ENCODE peak calls at places on chromosomes 2 and 18, in six cellular contexts. N, T, X, K, I and S are unnamed samples.

GRCh38 chr18:80246656-80247402 is 485 bp downstream of the PARD6G start:
- DNase-seq in N (peak; percentile 22), T (no peak), X (peak; percentile 46), K (no peak), I (no peak), S (no peak)

GRCh38 chr2:188495990-188496431 is 204.3 kb downstream of the GULP1 start:
- DNase-seq in N (no peak), T (no peak), X (no peak), K (no peak), I (no peak), S (no peak)

GRCh38 chr2:32058130-32058529 is 5.2 kb upstream of the SPAST start:
- DNase-seq in N (no peak), T (no peak), X (no peak), K (no peak), I (no peak), S (no peak)

GRCh38 chr2:72750466-72750865 is 75.4 kb downstream of the EXOC6B start:
- DNase-seq in N (no peak), T (no peak), X (no peak), K (no peak), I (no peak), S (no peak)

GRCh38 chr2:30235859-30236535 is 4.7 kb downstream of the LBH start:
- DNase-seq in N (no peak), T (no peak), X (no peak), K (peak; percentile 37), I (no peak), S (no peak)

GRCh38 chr2:63888490-63889402 is 47.0 kb downstream of the UGP2 start:
- DNase-seq in N (peak; percentile 47), T (no peak), X (peak; percentile 61), K (no peak), I (no peak), S (no peak)

GRCh38 chr2:216216951-216217903 is 108.1 kb downstream of the XRCC5 start:
- DNase-seq in N (no peak), T (no peak), X (no peak), K (peak; percentile 54), I (peak; percentile 42), S (no peak)

GRCh38 chr18:75071866-75072671 is 136.9 kb downstream of the PTGR3 start:
- DNase-seq in N (no peak), T (no peak), X (no peak), K (peak; percentile 78), I (no peak), S (no peak)

GRCh38 chr2:233990261-233990798 is 60.2 kb upstream of the SPP2 start:
- DNase-seq in N (no peak), T (no peak), X (no peak), K (no peak), I (no peak), S (no peak)

GRCh38 chr2:26401739-26402541 is at the start of gene DRC1:
- DNase-seq in N (peak; percentile 50), T (peak; percentile 69), X (peak; percentile 92), K (peak; percentile 76), I (peak; percentile 72), S (peak; percentile 53)

GRCh38 chr2:146392191-146392590 is 1452.6 kb upstream of the ACVR2A start:
- DNase-seq in N (no peak), T (no peak), X (no peak), K (peak; percentile 51), I (no peak), S (no peak)

GRCh38 chr18:2171840-2172625 is 399.3 kb downstream of the METTL4 start:
- DNase-seq in N (no peak), T (no peak), X (no peak), K (no peak), I (no peak), S (no peak)

GRCh38 chr2:179569834-179570233 is 291.6 kb downstream of the ZNF385B start:
- DNase-seq in N (no peak), T (no peak), X (peak; percentile 56), K (no peak), I (no peak), S (no peak)

GRCh38 chr2:1766851-1767771 is 22.8 kb upstream of the PXDN start:
- DNase-seq in N (no peak), T (no peak), X (no peak), K (peak; percentile 73), I (no peak), S (no peak)

GRCh38 chr2:181683518-181684453 is 3.5 kb upstream of the NEUROD1 start:
- DNase-seq in N (peak; percentile 22), T (no peak), X (peak; percentile 13), K (no peak), I (no peak), S (no peak)
- H3K27me3 ChIP-seq in N (peaks cover 43% of the 10 kb centered on the region), T (peaks cover 2% of the 10 kb centered on the region), X (peaks cover 99% of the 10 kb centered on the region), K (peaks cover 89% of the 10 kb centered on the region), I (peaks cover 89% of the 10 kb centered on the region), S (peaks cover 100% of the 10 kb centered on the region)

DNA sequence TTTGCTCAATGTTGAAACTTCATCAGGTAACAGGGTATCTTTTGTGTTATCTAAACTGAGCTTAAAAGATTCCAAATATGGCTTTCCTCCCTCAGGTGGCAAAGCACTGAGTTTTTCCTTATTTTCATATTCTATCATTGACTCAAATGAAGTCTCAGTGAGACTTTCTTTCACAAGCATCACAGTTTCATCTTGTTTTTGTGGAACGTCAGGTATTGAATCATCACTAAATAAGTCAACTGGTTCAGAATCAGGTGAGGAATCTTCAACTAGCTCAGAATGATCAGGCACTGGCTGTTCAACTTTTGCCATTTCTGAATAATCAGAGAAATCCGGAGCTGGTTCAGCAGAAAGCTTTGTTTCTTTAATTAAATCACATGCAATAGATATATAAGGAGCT is 24.6 kb downstream of the RTN4 start:
- DNase-seq in N (no peak), T (no peak), X (no peak), K (no peak), I (no peak), S (no peak)
- H3K4me1 ChIP-seq in N (peaks cover 21% of the 10 kb centered on the region), T (peaks cover 5% of the 10 kb centered on the region), X (peaks cover 13% of the 10 kb centered on the region), K (peaks cover 91% of the 10 kb centered on the region), I (peaks cover 16% of the 10 kb centered on the region), S (peaks cover 60% of the 10 kb centered on the region)

DNA sequence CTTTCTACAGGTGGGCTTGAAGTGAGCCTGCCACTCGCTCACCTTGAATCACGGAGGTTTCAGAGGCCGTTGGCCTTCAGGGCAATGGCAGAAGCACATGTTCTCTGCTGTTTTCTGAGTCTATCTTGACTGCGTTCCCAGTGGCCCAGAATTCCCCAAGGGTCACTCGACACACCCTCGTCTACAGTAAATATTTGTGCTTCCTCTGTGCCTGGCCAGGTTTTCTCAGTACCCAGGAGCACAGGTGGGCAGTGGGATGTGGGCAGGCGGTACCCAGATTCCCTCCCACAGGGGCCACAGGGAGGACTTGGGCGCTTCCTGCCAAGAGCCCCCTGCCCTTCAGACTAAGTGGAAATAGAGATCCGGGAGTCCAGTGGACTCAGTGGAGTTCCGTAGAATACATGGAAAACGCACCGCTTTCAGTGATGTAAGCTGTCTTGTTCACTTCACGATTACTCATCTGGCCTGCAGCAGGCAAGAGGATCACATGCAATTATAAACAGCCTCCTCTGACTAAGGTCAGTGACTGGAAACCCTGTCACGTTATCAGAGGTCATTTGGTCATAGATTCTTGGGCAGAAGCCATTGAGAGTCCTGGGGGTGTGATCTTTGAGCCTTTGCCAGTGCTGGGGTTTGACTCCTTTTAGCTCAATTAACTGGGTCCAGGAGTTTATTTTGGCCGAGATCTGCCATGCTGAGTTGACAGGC is 179.8 kb downstream of the NEDD4L start:
- DNase-seq in N (peak; percentile 85), T (no peak), X (peak; percentile 84), K (no peak), I (peak; percentile 62), S (no peak)
- H3K27ac ChIP-seq in N (peak overlapping the region; percentile 98), T (no peak overlapping the region), X (peak overlapping the region; percentile 95), K (peak overlapping the region; percentile 67), I (peak overlapping the region; percentile 78), S (peak overlapping the region; percentile 87)

GRCh38 chr2:214742119-214742518 is 67.4 kb downstream of the BARD1 start:
- DNase-seq in N (no peak), T (no peak), X (no peak), K (no peak), I (no peak), S (no peak)
- H3K27me3 ChIP-seq in N (no peaks in the 10 kb centered on the region), T (no peaks in the 10 kb centered on the region), X (no peaks in the 10 kb centered on the region), K (no peaks in the 10 kb centered on the region), I (no peaks in the 10 kb centered on the region), S (no peaks in the 10 kb centered on the region)

GRCh38 chr2:241036397-241036963 is 38.1 kb downstream of the SNED1 start:
- DNase-seq in N (peak; percentile 59), T (no peak), X (no peak), K (peak; percentile 87), I (no peak), S (no peak)

GRCh38 chr2:241035818-241036396 is 37.5 kb downstream of the SNED1 start:
- DNase-seq in N (no peak), T (no peak), X (no peak), K (no peak), I (no peak), S (no peak)

GRCh38 chr2:241037498-241037897 is 39.1 kb downstream of the SNED1 start:
- DNase-seq in N (no peak), T (no peak), X (no peak), K (no peak), I (no peak), S (no peak)

GRCh38 chr2:241038374-241039180 is 40.2 kb downstream of the SNED1 start:
- DNase-seq in N (peak; percentile 10), T (no peak), X (no peak), K (no peak), I (no peak), S (no peak)

GRCh38 chr2:241036964-241037421 is 38.6 kb downstream of the SNED1 start:
- DNase-seq in N (peak; percentile 13), T (no peak), X (no peak), K (peak; percentile 82), I (no peak), S (no peak)
- H3K4me1 ChIP-seq in N (peaks cover 10% of the 10 kb centered on the region), T (no peaks in the 10 kb centered on the region), X (peaks cover 4% of the 10 kb centered on the region), K (peaks cover 33% of the 10 kb centered on the region), I (peaks cover 6% of the 10 kb centered on the region), S (peaks cover 11% of the 10 kb centered on the region)

GRCh38 chr2:152175012-152175367 is 573 bp downstream of the STAM2 start:
- DNase-seq in N (no peak), T (no peak), X (no peak), K (no peak), I (no peak), S (no peak)

GRCh38 chr2:152171733-152172132 is 3.8 kb downstream of the STAM2 start:
- DNase-seq in N (peak; percentile 22), T (no peak), X (peak; percentile 15), K (no peak), I (no peak), S (no peak)

GRCh38 chr2:152175368-152176112 is at the start of gene STAM2:
- DNase-seq in N (peak; percentile 91), T (peak; percentile 96), X (peak; percentile 94), K (peak; percentile 98), I (peak; percentile 93), S (peak; percentile 92)

GRCh38 chr2:152174574-152174973 is 989 bp downstream of the STAM2 start:
- DNase-seq in N (no peak), T (no peak), X (no peak), K (no peak), I (no peak), S (no peak)

GRCh38 chr2:152176113-152176714 is 651 bp upstream of the STAM2 start:
- DNase-seq in N (no peak), T (no peak), X (no peak), K (no peak), I (no peak), S (no peak)
- H3K27ac ChIP-seq in N (peak overlapping the region; percentile 97), T (peak overlapping the region; percentile 2), X (peak overlapping the region; percentile 97), K (peak overlapping the region; percentile 95), I (peak overlapping the region; percentile 96), S (peak overlapping the region; percentile 98)